ENCODE peak calls at places on chromosomes 11 and 22, in ten cellular contexts. D is stimulated activated CD8-positive, alpha-beta memory T cell treated with anti-CD3 and anti-CD28 coated beads, Interleukin-12 subunit alpha, Interleukin-12 subunit beta, amount 100 ng/mL, for 1 hour; N is GOT3; R is testis; S is EL; I is activated CD8-positive, alpha-beta memory T cell treated with anti-CD3 and anti-CD28 coated beads, Interleukin-2, amount 50 U/mL, for 48 hours; M is HS-5; Y is kidney glomerular epithelial cell; O is Calu3; P is astrocyte of the spinal cord. X is an unnamed sample.

GRCh38 chr22:50473088-50473487 is 1.7 kb downstream of the SBF1 start:
- DNase-seq in Y (no peak), N (no peak), D (no peak), R (no peak), S (no peak), I (no peak), P (no peak), O (peak), M (no peak), X (no peak)

GRCh38 chr11:68263444-68264035 is 8.2 kb downstream of the C11orf24 start:
- DNase-seq in Y (no peak), D (no peak), S (no peak), O (no peak), N (no peak), I (no peak), P (peak), R (no peak), M (no peak), X (no peak)

GRCh38 chr11:1825039-1825740 is 9.6 kb upstream of the SYT8 start:
- DNase-seq in R (peak), S (no peak), O (peak), M (no peak), N (no peak), D (no peak), I (peak), Y (no peak), P (no peak), X (no peak)

GRCh38 chr11:65615950-65616574 is 486 bp downstream of the PCNX3 start:
- DNase-seq in D (no peak), I (no peak), R (peak), Y (no peak), M (no peak), S (peak), N (no peak), P (no peak), O (peak), X (no peak)

GRCh38 chr11:47881145-47881544 is 33.0 kb upstream of the NUP160 start:
- DNase-seq in N (no peak), P (no peak), O (no peak), S (no peak), M (no peak), R (peak), D (no peak), I (no peak), Y (no peak), X (no peak)

GRCh38 chr22:23777776-23778575 is 5.3 kb downstream of the MMP11 start:
- DNase-seq in D (no peak), P (no peak), M (no peak), I (no peak), R (no peak), O (no peak), N (no peak), S (no peak), Y (no peak), X (no peak)

GRCh38 chr11:61763930-61764605 is 11.6 kb downstream of the MYRF start:
- DNase-seq in M (no peak), I (no peak), P (no peak), D (no peak), R (no peak), S (no peak), Y (no peak), N (no peak), O (no peak), X (no peak)

GRCh38 chr11:134257101-134257500 is 3.7 kb downstream of the ACAD8 start:
- DNase-seq in P (no peak), D (no peak), N (no peak), I (no peak), O (no peak), S (no peak), Y (no peak), M (no peak), R (no peak), X (no peak)

X was measured in NCI-H1105.